ENCODE peak calls at places on chromosomes 6 and 20, in five cellular contexts. F, E, I, P and Z are unnamed samples.

GRCh38 chr6:116384727-116385461 is 14.1 kb downstream of the DSE start:
- DNase-seq in E (no peak), P (no peak), F (no peak), I (no peak), Z (no peak)

GRCh38 chr6:79056226-79056625 is 21.8 kb downstream of the PHIP start:
- DNase-seq in F (no peak), E (no peak), P (no peak), I (no peak), Z (no peak)

GRCh38 chr6:168638497-168639072 is 197.6 kb downstream of the SMOC2 start:
- DNase-seq in P (no peak), I (no peak), F (no peak), E (no peak), Z (no peak)

GRCh38 chr20:37574199-37574890 is 46.7 kb upstream of the BLCAP start:
- DNase-seq in I (no peak), E (no peak), P (peak; percentile 19), F (no peak), Z (no peak)

GRCh38 chr6:155419161-155419560 is 36.5 kb downstream of the NOX3 start:
- DNase-seq in P (peak; percentile 79), E (no peak), F (no peak), I (no peak), Z (no peak)

GRCh38 chr6:105022416-105022815 is 65.5 kb downstream of the LIN28B start:
- DNase-seq in P (no peak), E (no peak), I (no peak), F (no peak), Z (no peak)

GRCh38 chr6:143647712-143648111 is 30.1 kb upstream of the PHACTR2 start:
- DNase-seq in I (no peak), F (no peak), P (no peak), E (no peak), Z (no peak)

GRCh38 chr20:8153281-8153908 is 21.3 kb downstream of the PLCB1 start:
- DNase-seq in P (peak; percentile 19), I (peak; percentile 48), E (peak; percentile 54), F (no peak), Z (peak; percentile 46)

GRCh38 chr6:159969204-159969912 is 476 bp downstream of the IGF2R start:
- DNase-seq in I (no peak), P (no peak), E (peak; percentile 38), F (no peak), Z (no peak)

GRCh38 chr6:134447883-134448387 is 130.0 kb upstream of the SGK1 start:
- DNase-seq in E (peak; percentile 89), I (peak; percentile 97), F (peak; percentile 87), P (peak; percentile 99), Z (no peak)

GRCh38 chr20:46423882-46424482 is 17.6 kb upstream of the ELMO2 start:
- DNase-seq in P (no peak), E (peak; percentile 44), F (no peak), I (no peak), Z (no peak)

GRCh38 chr6:158817298-158818007 is 1.7 kb downstream of the EZR start:
- DNase-seq in E (no peak), F (no peak), P (no peak), I (peak; percentile 41), Z (no peak)

GRCh38 chr6:158926429-158926828 is 73.6 kb downstream of the RSPH3 start:
- DNase-seq in I (peak; percentile 45), F (peak; percentile 52), E (peak; percentile 44), P (peak; percentile 59), Z (no peak)

GRCh38 chr6:161044335-161044734 is 52.8 kb downstream of the MAP3K4 start:
- DNase-seq in I (no peak), E (no peak), P (peak; percentile 46), F (no peak), Z (no peak)

GRCh38 chr6:143955971-143956370 is 52.1 kb downstream of the PLAGL1 start:
- DNase-seq in F (no peak), E (no peak), I (no peak), P (peak; percentile 5), Z (no peak)

GRCh38 chr6:111793711-111794111 is 79.5 kb downstream of the FYN start:
- DNase-seq in F (no peak), E (no peak), I (no peak), P (no peak), Z (no peak)

GRCh38 chr6:74277749-74278148 is 581.7 kb downstream of the CD109 start:
- DNase-seq in E (peak; percentile 51), F (no peak), I (peak; percentile 25), P (no peak), Z (no peak)

GRCh38 chr20:19828233-19828632 is 70.2 kb downstream of the RIN2 start:
- DNase-seq in I (peak; percentile 35), P (peak; percentile 35), F (peak; percentile 33), E (peak; percentile 51), Z (no peak)

GRCh38 chr6:64280569-64280968 is 645.0 kb downstream of the PHF3 start:
- DNase-seq in E (peak; percentile 69), I (peak; percentile 79), F (no peak), P (peak; percentile 55), Z (peak; percentile 52)

GRCh38 chr20:40815156-40816038 is 126.4 kb upstream of the MAFB start:
- DNase-seq in I (no peak), F (no peak), P (no peak), E (no peak), Z (no peak)

GRCh38 chr6:75486850-75487568 is 6.6 kb downstream of the FILIP1 start:
- DNase-seq in I (no peak), P (no peak), F (no peak), E (no peak), Z (peak; percentile 64)

GRCh38 chr20:2521369-2522305 is 12.9 kb upstream of the ZNF343 start:
- DNase-seq in I (peak; percentile 55), F (no peak), E (peak; percentile 61), P (peak; percentile 49), Z (no peak)

GRCh38 chr6:28981391-28981832 is 23.7 kb downstream of the ZNF311 start:
- DNase-seq in P (peak; percentile 70), I (peak; percentile 80), E (peak; percentile 80), F (no peak), Z (peak; percentile 21)

GRCh38 chr6:152330984-152331383 is 306.2 kb downstream of the SYNE1 start:
- DNase-seq in F (no peak), E (no peak), I (no peak), P (no peak), Z (no peak)

GRCh38 chr20:35223941-35224340 is 2.5 kb upstream of the MMP24 start:
- DNase-seq in F (no peak), I (no peak), E (no peak), P (no peak), Z (no peak)

GRCh38 chr6:69601132-69601531 is 195.7 kb downstream of the LMBRD1 start:
- DNase-seq in I (no peak), F (no peak), P (no peak), E (no peak), Z (peak; percentile 8)

GRCh38 chr6:53647437-53648094 is 18.0 kb downstream of the KLHL31 start:
- DNase-seq in I (peak; percentile 10), E (no peak), F (no peak), P (peak; percentile 59), Z (no peak)

GRCh38 chr20:5893052-5893451 is 57.3 kb downstream of the TRMT6 start:
- DNase-seq in F (no peak), I (no peak), E (no peak), P (no peak), Z (no peak)

GRCh38 chr6:35737413-35738211 is 780 bp downstream of the ARMC12 start:
- DNase-seq in E (peak; percentile 93), P (peak; percentile 88), I (peak; percentile 94), F (peak; percentile 30), Z (peak; percentile 75)

GRCh38 chr20:50404419-50405234 is 105.6 kb upstream of the PTPN1 start:
- DNase-seq in I (no peak), F (no peak), E (no peak), P (no peak), Z (no peak)

GRCh38 chr6:7901056-7901455 is 9.5 kb downstream of the TXNDC5 start:
- DNase-seq in E (no peak), P (no peak), I (no peak), F (no peak), Z (no peak)

GRCh38 chr6:127462391-127462790 is 3.2 kb upstream of the KIAA0408 start:
- DNase-seq in I (no peak), P (peak; percentile 12), E (no peak), F (no peak), Z (no peak)

GRCh38 chr6:170283212-170284081 is 7.4 kb downstream of the DLL1 start:
- DNase-seq in F (no peak), E (no peak), P (no peak), I (no peak), Z (no peak)

GRCh38 chr6:42808492-42809483 is 26.9 kb downstream of the BICRAL start:
- DNase-seq in P (no peak), F (no peak), E (no peak), I (no peak), Z (no peak)

GRCh38 chr6:14502551-14502950 is 385.0 kb downstream of the CD83 start:
- DNase-seq in E (no peak), P (peak; percentile 41), I (no peak), F (no peak), Z (no peak)

GRCh38 chr6:125957391-125957693 is 772 bp downstream of the HINT3 start:
- DNase-seq in F (no peak), P (no peak), I (no peak), E (no peak), Z (no peak)

DNA sequence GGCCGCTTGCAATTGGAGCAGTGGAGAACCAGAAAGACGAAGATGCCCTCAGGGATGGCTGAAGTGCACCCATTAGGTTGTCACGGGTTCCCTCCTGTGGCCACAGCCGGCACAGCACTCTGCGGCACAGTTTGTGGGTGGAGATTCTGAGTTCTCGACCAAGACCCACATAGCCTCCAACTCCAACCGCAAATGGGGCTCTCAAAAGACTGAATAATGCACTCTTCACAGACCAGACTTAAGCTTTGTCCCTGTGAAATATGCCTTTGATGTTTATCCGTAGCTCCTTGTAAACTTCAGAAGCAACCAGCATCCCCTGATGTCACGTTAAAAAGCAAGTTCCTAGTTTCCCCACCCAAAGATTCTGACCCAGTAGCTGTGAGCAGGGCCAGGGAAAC is 934 bp upstream of the CST9 start:
- DNase-seq in I (peak; percentile 75), P (peak; percentile 77), F (no peak), E (peak; percentile 82), Z (peak; percentile 46)
- TF ChIP-seq CTCF in I (peak; percentile 96), P (peak; percentile 94), F (peak; percentile 99), E (peak; percentile 98), Z (peak; percentile 97)

GRCh38 chr6:26126394-26127221 is 39.4 kb downstream of the HFE start:
- DNase-seq in E (no peak), P (no peak), I (peak; percentile 55), F (no peak), Z (no peak)
- H3K4me3 ChIP-seq in E (peak overlapping the region; percentile 100), P (peak overlapping the region; percentile 100), I (peak overlapping the region; percentile 97), F (peak overlapping the region; percentile 91), Z (peak overlapping the region; percentile 100)

DNA sequence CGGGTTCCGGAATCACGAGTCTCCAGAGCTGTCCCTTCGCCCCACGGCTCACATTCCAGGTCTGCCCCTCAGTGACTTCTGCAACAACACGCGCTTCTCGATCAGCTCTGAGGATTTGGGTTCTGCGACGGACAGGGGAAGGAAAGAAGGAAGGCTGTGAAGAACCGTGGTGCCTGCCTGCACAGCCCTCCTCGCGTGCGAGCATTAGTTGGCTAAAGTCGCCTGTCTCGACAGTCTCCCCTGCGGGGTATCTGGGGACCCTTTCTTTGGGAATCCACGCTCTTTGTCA is 23.1 kb downstream of the VPS52 start:
- DNase-seq in F (no peak), I (no peak), P (peak; percentile 61), E (peak; percentile 58), Z (no peak)
- TF ChIP-seq CTCF in F (no peak), I (no peak), P (no peak), E (no peak), Z (no peak)

GRCh38 chr6:2224847-2225382 is 20.5 kb downstream of the GMDS start:
- DNase-seq in E (no peak), P (no peak), F (no peak), I (no peak), Z (no peak)
- H3K4me3 ChIP-seq in E (no peak overlapping the region), P (no peak overlapping the region), F (no peak overlapping the region), I (no peak overlapping the region), Z (no peak overlapping the region)